ENCODE peak calls at places on chromosomes 6 and 20, in ten cellular contexts. X is A549, C is spleen, I is right lobe of liver, O is IMR-90, K is body of pancreas, M is esophagus squamous epithelium, T is heart left ventricle, W is breast epithelium, Z is suprapubic skin. E is an unnamed sample. For H3K4me1, the result is how much of the 10 kb centered on the place peaks cover.

GRCh38 chr6:153038378-153038777 is 35.9 kb upstream of the MTRF1L start:
- DNase-seq in X (no peak), C (no peak), I (no peak), O (peak), K (no peak), M (no peak), T (no peak), W (no peak), Z (no peak), E (no peak)

GRCh38 chr6:43627008-43627825 is 1.8 kb downstream of the GTPBP2 start:
- DNase-seq in X (peak), C (no peak), I (no peak), O (peak), K (peak), M (no peak), T (peak), W (peak), Z (peak), E (peak)

GRCh38 chr20:31606928-31607639 is 2.0 kb downstream of the ID1 start:
- DNase-seq in X (peak), C (no peak), I (peak), O (peak), K (no peak), M (no peak), T (no peak), W (no peak), Z (peak), E (no peak)

GRCh38 chr6:35391240-35391968 is 49.0 kb downstream of the PPARD start:
- DNase-seq in X (no peak), C (no peak), I (no peak), O (peak), K (no peak), M (no peak), T (no peak), W (no peak), Z (no peak), E (no peak)

GRCh38 chr6:24403501-24403824 is 727 bp downstream of the MRS2 start:
- DNase-seq in X (no peak), C (no peak), I (no peak), O (no peak), K (no peak), M (no peak), T (no peak), W (no peak), Z (no peak), E (no peak)

GRCh38 chr6:79874531-79875132 is 72.7 kb downstream of the ELOVL4 start:
- DNase-seq in X (no peak), C (no peak), I (no peak), O (no peak), K (no peak), M (no peak), T (no peak), W (no peak), Z (no peak), E (no peak)

GRCh38 chr6:14510038-14510437 is 392.5 kb downstream of the CD83 start:
- DNase-seq in X (no peak), C (no peak), I (no peak), O (no peak), K (no peak), M (no peak), T (no peak), W (no peak), Z (no peak), E (no peak)

GRCh38 chr6:33789550-33789895 is 593 bp upstream of the LEMD2 start:
- DNase-seq in X (no peak), C (peak), I (no peak), O (no peak), K (no peak), M (no peak), T (no peak), W (no peak), Z (no peak), E (no peak)

GRCh38 chr20:16004108-16004854 is 569.0 kb downstream of the KIF16B start:
- DNase-seq in X (no peak), C (no peak), I (no peak), O (no peak), K (no peak), M (no peak), T (peak), W (no peak), Z (no peak), E (no peak)

DNA sequence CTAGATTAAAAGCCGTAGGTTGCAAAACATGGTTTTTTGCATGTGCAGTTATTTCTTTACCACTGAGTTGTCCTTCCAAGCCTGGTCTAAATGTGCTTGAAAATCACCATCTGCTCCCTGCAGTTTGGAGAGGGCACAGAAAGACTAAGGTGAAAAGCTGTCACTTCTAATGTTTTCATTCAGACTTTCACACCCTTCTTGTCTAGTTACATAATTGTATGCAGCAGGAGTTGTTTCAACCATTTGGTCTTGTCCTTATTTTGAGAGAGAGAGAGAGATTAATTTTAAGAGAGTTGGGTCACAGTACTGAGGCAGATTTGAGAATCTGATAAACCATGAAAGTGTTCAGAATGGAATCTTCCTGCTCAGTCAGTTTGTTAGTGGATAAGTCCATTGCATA is 82.5 kb downstream of the ARID1B start:
- DNase-seq in X (no peak), C (no peak), I (no peak), O (no peak), K (no peak), M (no peak), T (no peak), W (no peak), Z (no peak), E (no peak)
- H3K4me1 ChIP-seq in X (under half), C (under half), I (under half), O (under half), K (under half), M (under half), T (under half), W (under half), Z (under half), E (under half)

GRCh38 chr6:146881228-146882181 is 282.7 kb downstream of the ADGB start:
- DNase-seq in X (no peak), C (no peak), I (no peak), O (peak), K (no peak), M (no peak), T (no peak), W (no peak), Z (no peak), E (no peak)

GRCh38 chr6:146884728-146885127 is 286.0 kb downstream of the ADGB start:
- DNase-seq in X (peak), C (no peak), I (no peak), O (no peak), K (no peak), M (no peak), T (no peak), W (no peak), Z (no peak), E (no peak)

GRCh38 chr6:146886587-146887446 is 288.0 kb downstream of the ADGB start:
- DNase-seq in X (no peak), C (no peak), I (no peak), O (no peak), K (no peak), M (no peak), T (no peak), W (no peak), Z (no peak), E (no peak)

GRCh38 chr6:146885708-146886457 is 287.1 kb downstream of the ADGB start:
- DNase-seq in X (no peak), C (no peak), I (no peak), O (no peak), K (no peak), M (no peak), T (no peak), W (no peak), Z (no peak), E (no peak)

DNA sequence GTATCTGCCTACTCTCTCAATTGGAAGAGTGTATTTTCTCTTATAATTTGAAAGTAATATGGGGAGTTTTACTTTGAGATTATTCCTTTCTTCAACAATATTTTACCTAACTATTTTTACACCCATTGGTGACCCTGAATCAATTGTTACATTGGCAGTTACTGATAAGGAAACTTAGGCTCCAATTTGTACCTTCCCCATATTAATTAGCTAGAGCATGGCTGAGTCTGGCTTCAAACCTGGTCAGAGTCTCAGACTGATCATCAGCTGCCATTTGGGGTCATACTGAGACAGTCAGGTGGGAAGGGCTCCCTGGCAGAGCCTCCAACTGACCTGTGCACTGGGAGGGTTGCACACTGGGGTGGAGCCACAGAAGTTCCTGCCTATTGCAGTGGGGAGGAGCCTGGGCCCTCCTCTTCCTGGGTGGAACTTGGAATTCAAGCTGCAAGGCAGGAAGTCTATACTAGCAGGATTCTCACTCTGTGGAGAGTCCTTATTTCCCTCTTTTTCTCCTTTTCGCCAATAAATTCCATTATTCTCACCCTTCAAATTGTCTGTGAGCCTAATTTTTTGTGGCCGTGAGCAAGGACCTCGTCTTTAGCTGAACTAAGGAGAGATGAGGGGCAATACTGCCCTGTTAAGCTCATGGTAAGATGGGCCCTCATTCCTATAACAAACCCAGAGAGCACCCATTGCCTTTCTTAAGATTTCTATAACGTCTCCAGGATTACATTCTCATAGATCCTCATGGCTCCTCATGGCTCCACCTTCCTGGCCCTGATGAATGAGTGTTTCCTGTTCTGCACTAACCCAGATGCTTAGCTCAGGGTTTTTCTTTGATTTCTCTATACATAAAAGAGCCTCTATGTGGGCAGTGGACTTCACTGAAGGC is 285.1 kb downstream of the ADGB start:
- DNase-seq in X (no peak), C (no peak), I (no peak), O (no peak), K (no peak), M (no peak), T (no peak), W (no peak), Z (no peak), E (no peak)
- TF ChIP-seq POLR2A in X (no peak), C (no peak), I (no peak), O (no peak), K (no peak), M (no peak), T (no peak), W (no peak), Z (no peak), E (no peak)

DNA sequence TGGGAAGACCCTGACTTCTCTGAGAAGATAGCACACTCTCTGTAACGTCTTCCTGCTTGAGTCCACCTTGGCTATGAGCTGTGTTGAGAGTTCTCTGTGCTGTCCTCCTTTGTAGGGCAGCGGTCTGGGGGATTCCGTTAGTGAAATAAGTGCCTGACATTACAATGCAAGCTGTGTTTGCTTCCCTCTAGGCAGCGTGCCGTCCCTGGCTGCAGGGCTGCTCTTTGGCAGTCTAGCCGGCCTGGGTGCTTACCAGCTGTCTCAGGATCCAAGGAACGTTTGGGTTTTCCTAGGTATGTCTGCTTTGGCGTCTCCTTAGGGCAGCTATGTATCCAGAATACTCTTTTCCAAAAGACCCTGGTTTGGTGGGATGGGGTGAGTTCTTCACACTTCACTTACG is 2.8 kb downstream of the TMEM14C start:
- DNase-seq in X (no peak), C (no peak), I (no peak), O (no peak), K (no peak), M (no peak), T (no peak), W (no peak), Z (no peak), E (no peak)
- H3K4me1 ChIP-seq in X (under half), C (under half), I (under half), O (under half), K (under half), M (under half), T (under half), W (under half), Z (under half), E (under half)

GRCh38 chr6:150266309-150266708 is 102.5 kb upstream of the IYD start:
- DNase-seq in X (no peak), C (no peak), I (no peak), O (no peak), K (no peak), M (no peak), T (no peak), W (no peak), Z (no peak), E (no peak)

GRCh38 chr6:150266963-150267685 is 101.7 kb upstream of the IYD start:
- DNase-seq in X (no peak), C (no peak), I (no peak), O (no peak), K (no peak), M (no peak), T (no peak), W (no peak), Z (no peak), E (no peak)

GRCh38 chr6:150269857-150270223 is 99.0 kb upstream of the IYD start:
- DNase-seq in X (peak), C (no peak), I (no peak), O (peak), K (no peak), M (no peak), T (no peak), W (no peak), Z (no peak), E (no peak)

GRCh38 chr6:150269130-150269856 is 99.5 kb upstream of the IYD start:
- DNase-seq in X (no peak), C (no peak), I (no peak), O (no peak), K (no peak), M (no peak), T (no peak), W (no peak), Z (no peak), E (no peak)

GRCh38 chr6:150267686-150268561 is 100.9 kb upstream of the IYD start:
- DNase-seq in X (no peak), C (no peak), I (no peak), O (peak), K (no peak), M (no peak), T (no peak), W (peak), Z (no peak), E (no peak)
- TF ChIP-seq POLR2A in X (no peak), C (no peak), I (no peak), O (no peak), K (no peak), M (no peak), T (no peak), W (no peak), Z (no peak), E (no peak)

GRCh38 chr20:46119028-46119546 is 973 bp downstream of the CD40 start:
- DNase-seq in X (no peak), C (no peak), I (no peak), O (no peak), K (no peak), M (no peak), T (no peak), W (no peak), Z (no peak), E (no peak)
- H3K4me1 ChIP-seq in X (under half), C (half or more), I (under half), O (under half), K (under half), M (under half), T (under half), W (under half), Z (under half), E (under half)

E was measured in sigmoid colon.